ENCODE peak calls at places on chromosomes 7 and 10, in eight cellular contexts. S, O, X, V, N, G, M and W are unnamed samples.

GRCh38 chr10:84269773-84270172 is 24.9 kb downstream of the RGR start:
- DNase-seq in S (no peak), X (no peak), O (peak), N (peak), V (no peak), G (no peak), M (no peak), W (no peak)

GRCh38 chr7:66140924-66141323 is 26.3 kb downstream of the CRCP start:
- DNase-seq in M (no peak), S (no peak), N (peak), X (no peak), V (peak), O (no peak), G (peak), W (no peak)

GRCh38 chr10:96740579-96741281 is 20.4 kb upstream of the PIK3AP1 start:
- DNase-seq in M (no peak), V (peak), X (peak), G (peak), S (no peak), N (no peak), O (no peak), W (no peak)

GRCh38 chr7:55427800-55428199 is 62.7 kb downstream of the LANCL2 start:
- DNase-seq in M (no peak), X (no peak), G (no peak), S (no peak), V (no peak), O (no peak), N (no peak), W (no peak)

GRCh38 chr7:21946228-21946709 is 570 bp upstream of the CDCA7L start:
- DNase-seq in N (peak), G (no peak), X (no peak), V (no peak), M (no peak), O (no peak), S (no peak), W (no peak)

GRCh38 chr10:132631348-132631735 is 93.8 kb downstream of the INPP5A start:
- DNase-seq in S (no peak), V (peak), M (no peak), G (peak), X (no peak), O (no peak), N (no peak), W (no peak)

GRCh38 chr7:117737882-117738281 is 135.4 kb downstream of the CTTNBP2 start:
- DNase-seq in X (no peak), V (no peak), O (no peak), M (no peak), G (no peak), N (no peak), S (no peak), W (no peak)

GRCh38 chr10:95539560-95540284 is 21.4 kb downstream of the SORBS1 start:
- DNase-seq in S (no peak), V (no peak), O (no peak), M (no peak), N (no peak), X (no peak), G (no peak), W (no peak)

GRCh38 chr10:98168147-98168546 is 33.7 kb downstream of the R3HCC1L start:
- DNase-seq in X (peak), G (no peak), O (no peak), V (no peak), M (no peak), S (no peak), N (no peak), W (no peak)